ENCODE peak calls at places on chromosomes 11 and 22, in four cellular contexts. D is fibroblast of mammary gland, N is cardiac fibroblast, P is chondrocyte. V is an unnamed sample.

GRCh38 chr22:29702931-29703594 is 16.7 kb upstream of the CABP7 start:
- DNase-seq in D (no peak), N (no peak), P (no peak), V (no peak)

GRCh38 chr11:104534268-104534667 is 364.0 kb downstream of the CASP12 start:
- DNase-seq in D (peak; percentile 74), N (peak; percentile 63), P (no peak), V (peak; percentile 71)

GRCh38 chr11:2818021-2818420 is 67.6 kb downstream of the CDKN1C start:
- DNase-seq in D (no peak), N (no peak), P (no peak), V (no peak)

GRCh38 chr11:71080239-71081097 is 171.9 kb downstream of the SHANK2 start:
- DNase-seq in D (peak; percentile 79), N (peak; percentile 77), P (peak; percentile 58), V (peak; percentile 60)

GRCh38 chr11:7603031-7603781 is 70.1 kb downstream of the CYB5R2 start:
- DNase-seq in D (peak; percentile 54), N (no peak), P (no peak), V (no peak)

GRCh38 chr22:40326905-40327735 is 19.2 kb upstream of the ADSL start:
- DNase-seq in D (peak; percentile 47), N (peak; percentile 21), P (no peak), V (no peak)

GRCh38 chr11:48006301-48006992 is 26.1 kb downstream of the PTPRJ start:
- DNase-seq in D (peak; percentile 86), N (peak; percentile 71), P (peak; percentile 30), V (peak; percentile 74)

GRCh38 chr11:35546317-35546716 is 20.9 kb upstream of the PAMR1 start:
- DNase-seq in D (peak; percentile 47), N (peak; percentile 27), P (no peak), V (no peak)

GRCh38 chr11:29634248-29634647 is 382.6 kb downstream of the KCNA4 start:
- DNase-seq in D (no peak), N (peak; percentile 27), P (no peak), V (peak; percentile 1)

GRCh38 chr22:46081036-46081830 is 69.1 kb upstream of the PPARA start:
- DNase-seq in D (no peak), N (no peak), P (peak; percentile 79), V (no peak)

GRCh38 chr11:118791961-118792578 is 1.1 kb upstream of the DDX6 start:
- DNase-seq in D (no peak), N (peak; percentile 11), P (no peak), V (no peak)

GRCh38 chr22:25360891-25361645 is 141.6 kb downstream of the CRYBB2 start:
- DNase-seq in D (no peak), N (no peak), P (peak; percentile 69), V (no peak)
- TF ChIP-seq CTCF in D (no peak), N (no peak), P (no peak), V (no peak)

DNA sequence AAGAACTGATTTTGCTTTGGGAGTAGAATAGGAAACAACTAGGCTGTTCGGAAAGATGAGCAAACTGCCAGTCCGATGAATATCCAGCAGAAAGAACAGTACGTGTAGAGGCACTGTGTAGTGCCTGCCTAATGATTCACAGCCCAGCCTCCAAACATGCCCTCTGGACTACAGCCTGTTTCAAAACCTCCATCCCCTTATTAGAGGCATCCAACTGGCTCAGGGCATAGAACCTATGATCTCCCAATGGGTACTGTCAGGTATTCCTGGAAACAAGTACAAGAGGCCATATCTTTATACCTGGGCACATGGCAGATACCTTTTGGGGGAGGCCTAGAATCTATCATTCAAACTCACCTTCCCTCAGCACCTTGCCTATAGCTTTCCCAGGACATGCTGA is 4.9 kb downstream of the RRP8 start:
- DNase-seq in D (no peak), N (no peak), P (no peak), V (peak; percentile 21)
- TF ChIP-seq CTCF in D (no peak), N (no peak), P (no peak), V (no peak)

GRCh38 chr22:36544107-36544620 is 15.2 kb upstream of the EIF3D start:
- DNase-seq in D (peak; percentile 63), N (peak; percentile 30), P (peak; percentile 25), V (peak; percentile 54)

GRCh38 chr22:36548606-36549005 is 19.6 kb upstream of the EIF3D start:
- DNase-seq in D (no peak), N (no peak), P (peak; percentile 75), V (no peak)

GRCh38 chr22:36546932-36547331 is 18.0 kb upstream of the EIF3D start:
- DNase-seq in D (peak; percentile 85), N (peak; percentile 35), P (peak; percentile 37), V (peak; percentile 96)

GRCh38 chr22:36549033-36549432 is 20.1 kb upstream of the EIF3D start:
- DNase-seq in D (no peak), N (no peak), P (no peak), V (no peak)

GRCh38 chr22:36546092-36546804 is 17.3 kb upstream of the EIF3D start:
- DNase-seq in D (peak; percentile 63), N (peak; percentile 69), P (peak; percentile 46), V (peak; percentile 23)
- TF ChIP-seq CTCF in D (peak; percentile 59), N (peak; percentile 53), P (peak; percentile 95), V (peak; percentile 56)

GRCh38 chr11:12414641-12415040 is 37.3 kb downstream of the PARVA start:
- DNase-seq in D (no peak), N (no peak), P (no peak), V (no peak)
- TF ChIP-seq CTCF in D (no peak), N (no peak), P (peak; percentile 12), V (no peak)

V was measured in bronchial epithelial cell.